ENCODE peak calls at places on chromosomes 6 and 20, in six cellular contexts. One of them, this sample, is unnamed.

GRCh38 chr6:48610846-48611245 is 499.8 kb upstream of the PTCHD4 start:
- DNase-seq in epithelial cell of esophagus: no peak
- DNase-seq in heart right ventricle: no peak
- DNase-seq in fibroblast of the aortic adventitia: peak; percentile 79
- DNase-seq in fibroblast of lung: peak; percentile 63
- DNase-seq in IMR-90: peak; percentile 18
- DNase-seq in this sample: peak; percentile 22

GRCh38 chr6:87784690-87785089 is 82.7 kb upstream of the AKIRIN2 start:
- DNase-seq in epithelial cell of esophagus: no peak
- DNase-seq in heart right ventricle: no peak
- DNase-seq in fibroblast of the aortic adventitia: no peak
- DNase-seq in fibroblast of lung: no peak
- DNase-seq in IMR-90: no peak
- DNase-seq in this sample: no peak

GRCh38 chr6:116323863-116324262 is 44.1 kb upstream of the TSPYL1 start:
- DNase-seq in epithelial cell of esophagus: no peak
- DNase-seq in heart right ventricle: no peak
- DNase-seq in fibroblast of the aortic adventitia: no peak
- DNase-seq in fibroblast of lung: no peak
- DNase-seq in IMR-90: no peak
- DNase-seq in this sample: no peak

GRCh38 chr6:125107896-125108295 is 45.7 kb upstream of the TPD52L1 start:
- DNase-seq in epithelial cell of esophagus: peak; percentile 57
- DNase-seq in heart right ventricle: no peak
- DNase-seq in fibroblast of the aortic adventitia: no peak
- DNase-seq in fibroblast of lung: no peak
- DNase-seq in IMR-90: peak; percentile 43
- DNase-seq in this sample: no peak

GRCh38 chr6:136962661-136963060 is 40.6 kb downstream of the SLC35D3 start:
- DNase-seq in epithelial cell of esophagus: no peak
- DNase-seq in heart right ventricle: no peak
- DNase-seq in fibroblast of the aortic adventitia: no peak
- DNase-seq in fibroblast of lung: no peak
- DNase-seq in IMR-90: no peak
- DNase-seq in this sample: no peak

GRCh38 chr6:104710543-104711335 is 149.0 kb downstream of the HACE1 start:
- DNase-seq in epithelial cell of esophagus: no peak
- DNase-seq in heart right ventricle: no peak
- DNase-seq in fibroblast of the aortic adventitia: no peak
- DNase-seq in fibroblast of lung: no peak
- DNase-seq in IMR-90: peak; percentile 6
- DNase-seq in this sample: no peak

GRCh38 chr20:1418335-1418734 is 25.5 kb upstream of the FKBP1A start:
- DNase-seq in epithelial cell of esophagus: peak; percentile 64
- DNase-seq in heart right ventricle: no peak
- DNase-seq in fibroblast of the aortic adventitia: peak; percentile 25
- DNase-seq in fibroblast of lung: peak; percentile 15
- DNase-seq in IMR-90: peak; percentile 39
- DNase-seq in this sample: no peak

GRCh38 chr20:3410464-3410863 is 3.0 kb upstream of the DNAAF9 start:
- DNase-seq in epithelial cell of esophagus: no peak
- DNase-seq in heart right ventricle: no peak
- DNase-seq in fibroblast of the aortic adventitia: no peak
- DNase-seq in fibroblast of lung: no peak
- DNase-seq in IMR-90: no peak
- DNase-seq in this sample: no peak

GRCh38 chr6:143064996-143065683 is 4.5 kb downstream of the AIG1 start:
- DNase-seq in epithelial cell of esophagus: peak; percentile 42
- DNase-seq in heart right ventricle: no peak
- DNase-seq in fibroblast of the aortic adventitia: no peak
- DNase-seq in fibroblast of lung: peak; percentile 70
- DNase-seq in IMR-90: no peak
- DNase-seq in this sample: no peak

GRCh38 chr20:31652917-31653385 is 15.2 kb downstream of the COX4I2 start:
- DNase-seq in epithelial cell of esophagus: peak; percentile 20
- DNase-seq in heart right ventricle: no peak
- DNase-seq in fibroblast of the aortic adventitia: peak; percentile 86
- DNase-seq in fibroblast of lung: peak; percentile 34
- DNase-seq in IMR-90: peak; percentile 43
- DNase-seq in this sample: peak; percentile 37

GRCh38 chr20:18428490-18429173 is 38.2 kb downstream of the DZANK1 start:
- DNase-seq in epithelial cell of esophagus: no peak
- DNase-seq in heart right ventricle: peak; percentile 23
- DNase-seq in fibroblast of the aortic adventitia: peak; percentile 71
- DNase-seq in fibroblast of lung: no peak
- DNase-seq in IMR-90: peak; percentile 16
- DNase-seq in this sample: peak; percentile 51

GRCh38 chr6:24004062-24004461 is 122.0 kb upstream of the NRSN1 start:
- DNase-seq in epithelial cell of esophagus: peak; percentile 44
- DNase-seq in heart right ventricle: no peak
- DNase-seq in fibroblast of the aortic adventitia: peak; percentile 7
- DNase-seq in fibroblast of lung: peak; percentile 93
- DNase-seq in IMR-90: no peak
- DNase-seq in this sample: no peak

GRCh38 chr6:34310846-34311245 is 62.0 kb upstream of the SMIM29 start:
- DNase-seq in epithelial cell of esophagus: no peak
- DNase-seq in heart right ventricle: no peak
- DNase-seq in fibroblast of the aortic adventitia: no peak
- DNase-seq in fibroblast of lung: no peak
- DNase-seq in IMR-90: no peak
- DNase-seq in this sample: no peak

GRCh38 chr6:168163096-168163731 is 84.2 kb upstream of the FRMD1 start:
- DNase-seq in epithelial cell of esophagus: no peak
- DNase-seq in heart right ventricle: no peak
- DNase-seq in fibroblast of the aortic adventitia: peak; percentile 43
- DNase-seq in fibroblast of lung: peak; percentile 45
- DNase-seq in IMR-90: peak; percentile 7
- DNase-seq in this sample: no peak

GRCh38 chr6:31665501-31666336 is at the start of gene CSNK2B:
- DNase-seq in epithelial cell of esophagus: peak; percentile 99
- DNase-seq in heart right ventricle: peak; percentile 98
- DNase-seq in fibroblast of the aortic adventitia: peak; percentile 96
- DNase-seq in fibroblast of lung: peak; percentile 97
- DNase-seq in IMR-90: peak; percentile 96
- DNase-seq in this sample: peak; percentile 89

GRCh38 chr6:2503816-2504494 is 246.8 kb downstream of the MYLK4 start:
- DNase-seq in epithelial cell of esophagus: peak; percentile 58
- DNase-seq in heart right ventricle: no peak
- DNase-seq in fibroblast of the aortic adventitia: no peak
- DNase-seq in fibroblast of lung: peak; percentile 53
- DNase-seq in IMR-90: peak; percentile 53
- DNase-seq in this sample: peak; percentile 94

GRCh38 chr6:21847712-21848111 is 254.2 kb downstream of the SOX4 start:
- DNase-seq in epithelial cell of esophagus: no peak
- DNase-seq in heart right ventricle: no peak
- DNase-seq in fibroblast of the aortic adventitia: no peak
- DNase-seq in fibroblast of lung: no peak
- DNase-seq in IMR-90: no peak
- DNase-seq in this sample: no peak

GRCh38 chr6:138104618-138105213 is 2.5 kb downstream of the PERP start:
- DNase-seq in epithelial cell of esophagus: peak; percentile 48
- DNase-seq in heart right ventricle: no peak
- DNase-seq in fibroblast of the aortic adventitia: no peak
- DNase-seq in fibroblast of lung: no peak
- DNase-seq in IMR-90: no peak
- DNase-seq in this sample: no peak
- H3K4me3 ChIP-seq in epithelial cell of esophagus: peak overlapping the region; percentile 97
- H3K4me3 ChIP-seq in heart right ventricle: no peak overlapping the region
- H3K4me3 ChIP-seq in fibroblast of the aortic adventitia: no peak overlapping the region
- H3K4me3 ChIP-seq in fibroblast of lung: no peak overlapping the region
- H3K4me3 ChIP-seq in IMR-90: peak overlapping the region; percentile 1
- H3K4me3 ChIP-seq in this sample: no peak overlapping the region

GRCh38 chr6:147678256-147678655 is 169.8 kb downstream of the SAMD5 start:
- DNase-seq in epithelial cell of esophagus: no peak
- DNase-seq in heart right ventricle: no peak
- DNase-seq in fibroblast of the aortic adventitia: no peak
- DNase-seq in fibroblast of lung: no peak
- DNase-seq in IMR-90: no peak
- DNase-seq in this sample: no peak
- H3K4me3 ChIP-seq in epithelial cell of esophagus: no peak overlapping the region
- H3K4me3 ChIP-seq in heart right ventricle: no peak overlapping the region
- H3K4me3 ChIP-seq in fibroblast of the aortic adventitia: no peak overlapping the region
- H3K4me3 ChIP-seq in fibroblast of lung: no peak overlapping the region
- H3K4me3 ChIP-seq in IMR-90: no peak overlapping the region
- H3K4me3 ChIP-seq in this sample: no peak overlapping the region

DNA sequence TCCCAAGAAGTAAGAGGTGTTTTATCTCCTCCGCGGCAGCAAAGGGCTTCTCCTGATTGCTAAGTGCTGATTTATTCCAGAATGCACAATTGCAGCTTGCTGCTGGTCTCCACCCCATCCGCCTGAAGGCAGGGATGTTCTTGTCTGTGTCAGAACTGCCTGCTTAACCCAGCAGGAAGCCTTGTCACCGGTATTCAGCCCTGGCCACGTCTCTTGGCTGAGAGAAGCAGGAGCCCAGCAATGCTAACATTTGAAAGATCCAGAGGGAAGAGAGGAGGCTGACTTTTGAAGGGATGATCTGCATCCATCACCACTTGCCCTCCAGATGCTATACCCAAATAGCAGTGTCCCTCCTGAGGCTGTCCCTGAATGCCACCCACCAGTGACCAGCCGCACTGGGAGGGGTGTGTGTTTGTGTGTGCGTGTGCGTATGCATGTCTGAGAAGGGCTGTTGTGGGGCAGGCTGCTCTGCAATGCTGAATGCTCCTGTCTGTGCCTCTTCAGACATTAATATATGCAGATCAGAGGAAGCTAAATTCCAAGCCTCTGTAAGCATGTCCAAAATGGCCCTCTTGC is 4.0 kb downstream of the SCML4 start:
- DNase-seq in epithelial cell of esophagus: peak; percentile 88
- DNase-seq in heart right ventricle: no peak
- DNase-seq in fibroblast of the aortic adventitia: no peak
- DNase-seq in fibroblast of lung: no peak
- DNase-seq in IMR-90: peak; percentile 1
- DNase-seq in this sample: no peak
- H3K4me3 ChIP-seq in epithelial cell of esophagus: peak overlapping the region; percentile 4
- H3K4me3 ChIP-seq in heart right ventricle: no peak overlapping the region
- H3K4me3 ChIP-seq in fibroblast of the aortic adventitia: peak overlapping the region; percentile 9
- H3K4me3 ChIP-seq in fibroblast of lung: peak overlapping the region; percentile 33
- H3K4me3 ChIP-seq in IMR-90: peak overlapping the region; percentile 8
- H3K4me3 ChIP-seq in this sample: peak overlapping the region; percentile 6

GRCh38 chr6:70413114-70413828 is at the start of gene FAM135A:
- DNase-seq in epithelial cell of esophagus: peak; percentile 100
- DNase-seq in heart right ventricle: peak; percentile 97
- DNase-seq in fibroblast of the aortic adventitia: peak; percentile 98
- DNase-seq in fibroblast of lung: peak; percentile 94
- DNase-seq in IMR-90: peak; percentile 96
- DNase-seq in this sample: peak; percentile 91

GRCh38 chr6:70415247-70415646 is 1.9 kb downstream of the FAM135A start:
- DNase-seq in epithelial cell of esophagus: no peak
- DNase-seq in heart right ventricle: no peak
- DNase-seq in fibroblast of the aortic adventitia: no peak
- DNase-seq in fibroblast of lung: no peak
- DNase-seq in IMR-90: no peak
- DNase-seq in this sample: no peak

GRCh38 chr6:70415660-70416059 is 2.4 kb downstream of the FAM135A start:
- DNase-seq in epithelial cell of esophagus: peak; percentile 34
- DNase-seq in heart right ventricle: no peak
- DNase-seq in fibroblast of the aortic adventitia: no peak
- DNase-seq in fibroblast of lung: peak; percentile 8
- DNase-seq in IMR-90: no peak
- DNase-seq in this sample: no peak

GRCh38 chr6:70413829-70414494 is 654 bp downstream of the FAM135A start:
- DNase-seq in epithelial cell of esophagus: peak; percentile 26
- DNase-seq in heart right ventricle: no peak
- DNase-seq in fibroblast of the aortic adventitia: peak; percentile 10
- DNase-seq in fibroblast of lung: peak; percentile 10
- DNase-seq in IMR-90: no peak
- DNase-seq in this sample: no peak

GRCh38 chr6:70414813-70415212 is 1.5 kb downstream of the FAM135A start:
- DNase-seq in epithelial cell of esophagus: no peak
- DNase-seq in heart right ventricle: no peak
- DNase-seq in fibroblast of the aortic adventitia: peak; percentile 2
- DNase-seq in fibroblast of lung: no peak
- DNase-seq in IMR-90: no peak
- DNase-seq in this sample: no peak
- H3K4me3 ChIP-seq in epithelial cell of esophagus: peak overlapping the region; percentile 90
- H3K4me3 ChIP-seq in heart right ventricle: no peak overlapping the region
- H3K4me3 ChIP-seq in fibroblast of the aortic adventitia: peak overlapping the region; percentile 89
- H3K4me3 ChIP-seq in fibroblast of lung: peak overlapping the region; percentile 95
- H3K4me3 ChIP-seq in IMR-90: no peak overlapping the region
- H3K4me3 ChIP-seq in this sample: peak overlapping the region; percentile 70

GRCh38 chr6:41791306-41791705 is 3.8 kb downstream of the TOMM6 start:
- DNase-seq in epithelial cell of esophagus: no peak
- DNase-seq in heart right ventricle: no peak
- DNase-seq in fibroblast of the aortic adventitia: no peak
- DNase-seq in fibroblast of lung: no peak
- DNase-seq in IMR-90: no peak
- DNase-seq in this sample: no peak

GRCh38 chr6:41787219-41787917 is at the start of gene TOMM6:
- DNase-seq in epithelial cell of esophagus: peak; percentile 97
- DNase-seq in heart right ventricle: peak; percentile 96
- DNase-seq in fibroblast of the aortic adventitia: peak; percentile 94
- DNase-seq in fibroblast of lung: peak; percentile 92
- DNase-seq in IMR-90: peak; percentile 94
- DNase-seq in this sample: peak; percentile 75

GRCh38 chr6:41789937-41790502 is 2.5 kb downstream of the TOMM6 start:
- DNase-seq in epithelial cell of esophagus: no peak
- DNase-seq in heart right ventricle: no peak
- DNase-seq in fibroblast of the aortic adventitia: no peak
- DNase-seq in fibroblast of lung: no peak
- DNase-seq in IMR-90: no peak
- DNase-seq in this sample: no peak

GRCh38 chr6:41791984-41792383 is 4.5 kb downstream of the TOMM6 start:
- DNase-seq in epithelial cell of esophagus: no peak
- DNase-seq in heart right ventricle: no peak
- DNase-seq in fibroblast of the aortic adventitia: no peak
- DNase-seq in fibroblast of lung: no peak
- DNase-seq in IMR-90: no peak
- DNase-seq in this sample: no peak

DNA sequence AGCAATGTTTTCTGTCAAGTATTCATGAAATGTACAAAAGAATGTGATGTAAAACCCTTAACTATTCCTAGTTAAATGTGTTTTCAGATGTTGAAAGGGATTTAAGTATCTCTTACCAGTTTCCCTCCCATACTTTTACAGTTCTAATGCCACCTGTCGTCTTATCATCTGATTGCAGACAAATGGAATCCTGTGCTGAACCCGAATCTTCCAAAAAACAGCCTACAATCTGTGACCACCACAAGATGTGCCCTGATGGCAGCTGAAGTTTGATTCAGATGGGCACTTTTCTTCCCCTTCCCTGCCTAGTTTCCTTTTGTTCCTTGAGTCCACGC is 1.9 kb downstream of the TOMM6 start:
- DNase-seq in epithelial cell of esophagus: no peak
- DNase-seq in heart right ventricle: no peak
- DNase-seq in fibroblast of the aortic adventitia: no peak
- DNase-seq in fibroblast of lung: no peak
- DNase-seq in IMR-90: no peak
- DNase-seq in this sample: no peak
- H3K4me3 ChIP-seq in epithelial cell of esophagus: no peak overlapping the region
- H3K4me3 ChIP-seq in heart right ventricle: no peak overlapping the region
- H3K4me3 ChIP-seq in fibroblast of the aortic adventitia: no peak overlapping the region
- H3K4me3 ChIP-seq in fibroblast of lung: no peak overlapping the region
- H3K4me3 ChIP-seq in IMR-90: no peak overlapping the region
- H3K4me3 ChIP-seq in this sample: no peak overlapping the region

This sample was measured in skeletal muscle cell.